ENCODE peak calls at places on chromosomes 11 and 22, in seven cellular contexts. One of them, this sample, is unnamed. For H3K4me1, the result is how much of the 10 kb centered on the place peaks cover.

GRCh38 chr11:28727254-28727653 is 619.1 kb downstream of the METTL15 start:
- DNase-seq in HCT116: no peak
- DNase-seq in body of pancreas: no peak
- DNase-seq in transverse colon: no peak
- DNase-seq in gastrocnemius medialis: no peak
- DNase-seq in kidney: no peak
- DNase-seq in cardiac muscle cell: peak
- DNase-seq in this sample: no peak

GRCh38 chr22:23903328-23903971 is 9.3 kb downstream of the MIF start:
- DNase-seq in kidney: peak
- DNase-seq in gastrocnemius medialis: no peak
- DNase-seq in transverse colon: no peak
- DNase-seq in body of pancreas: no peak
- DNase-seq in HCT116: no peak
- DNase-seq in cardiac muscle cell: no peak
- DNase-seq in this sample: no peak

GRCh38 chr22:38982008-38982927 is at the start of gene APOBEC3B:
- DNase-seq in transverse colon: peak
- DNase-seq in gastrocnemius medialis: peak
- DNase-seq in kidney: peak
- DNase-seq in HCT116: peak
- DNase-seq in body of pancreas: no peak
- DNase-seq in cardiac muscle cell: peak
- DNase-seq in this sample: peak

GRCh38 chr11:93659841-93660240 is 1.6 kb upstream of the CEP295 start:
- DNase-seq in transverse colon: no peak
- DNase-seq in body of pancreas: no peak
- DNase-seq in HCT116: no peak
- DNase-seq in cardiac muscle cell: no peak
- DNase-seq in gastrocnemius medialis: no peak
- DNase-seq in kidney: no peak
- DNase-seq in this sample: no peak

GRCh38 chr11:2435288-2436012 is 8.9 kb downstream of the TRPM5 start:
- DNase-seq in HCT116: no peak
- DNase-seq in cardiac muscle cell: no peak
- DNase-seq in gastrocnemius medialis: no peak
- DNase-seq in body of pancreas: no peak
- DNase-seq in transverse colon: no peak
- DNase-seq in kidney: peak
- DNase-seq in this sample: no peak

GRCh38 chr11:9601041-9601875 is 27.8 kb downstream of the WEE1 start:
- DNase-seq in kidney: no peak
- DNase-seq in body of pancreas: peak
- DNase-seq in HCT116: no peak
- DNase-seq in gastrocnemius medialis: no peak
- DNase-seq in transverse colon: peak
- DNase-seq in cardiac muscle cell: peak
- DNase-seq in this sample: no peak

GRCh38 chr11:31045335-31045734 is 324.2 kb downstream of the DCDC1 start:
- DNase-seq in cardiac muscle cell: peak
- DNase-seq in body of pancreas: no peak
- DNase-seq in HCT116: peak
- DNase-seq in kidney: no peak
- DNase-seq in transverse colon: no peak
- DNase-seq in gastrocnemius medialis: no peak
- DNase-seq in this sample: no peak

GRCh38 chr22:17806437-17806836 is 32.2 kb upstream of the BID start:
- DNase-seq in kidney: no peak
- DNase-seq in gastrocnemius medialis: no peak
- DNase-seq in cardiac muscle cell: no peak
- DNase-seq in body of pancreas: peak
- DNase-seq in HCT116: no peak
- DNase-seq in transverse colon: no peak
- DNase-seq in this sample: no peak

GRCh38 chr22:50035976-50036375 is 22.1 kb downstream of the TTLL8 start:
- DNase-seq in HCT116: no peak
- DNase-seq in cardiac muscle cell: no peak
- DNase-seq in body of pancreas: no peak
- DNase-seq in kidney: peak
- DNase-seq in transverse colon: no peak
- DNase-seq in gastrocnemius medialis: no peak
- DNase-seq in this sample: no peak

GRCh38 chr22:23365524-23365923 is 185.2 kb downstream of the BCR start:
- DNase-seq in kidney: no peak
- DNase-seq in cardiac muscle cell: no peak
- DNase-seq in body of pancreas: no peak
- DNase-seq in HCT116: no peak
- DNase-seq in transverse colon: no peak
- DNase-seq in gastrocnemius medialis: no peak
- DNase-seq in this sample: no peak

GRCh38 chr22:35276019-35276418 is 18.7 kb downstream of the HMGXB4 start:
- DNase-seq in cardiac muscle cell: no peak
- DNase-seq in body of pancreas: no peak
- DNase-seq in kidney: no peak
- DNase-seq in gastrocnemius medialis: no peak
- DNase-seq in HCT116: no peak
- DNase-seq in transverse colon: no peak
- DNase-seq in this sample: no peak

GRCh38 chr11:99368579-99368978 is 347.8 kb downstream of the CNTN5 start:
- DNase-seq in body of pancreas: no peak
- DNase-seq in kidney: no peak
- DNase-seq in HCT116: no peak
- DNase-seq in transverse colon: no peak
- DNase-seq in cardiac muscle cell: peak
- DNase-seq in gastrocnemius medialis: no peak
- DNase-seq in this sample: no peak

GRCh38 chr11:2071748-2072385 is 67.3 kb downstream of the IGF2 start:
- DNase-seq in body of pancreas: no peak
- DNase-seq in cardiac muscle cell: peak
- DNase-seq in HCT116: no peak
- DNase-seq in transverse colon: no peak
- DNase-seq in gastrocnemius medialis: no peak
- DNase-seq in kidney: no peak
- DNase-seq in this sample: no peak

GRCh38 chr11:75425422-75425821 is 7.6 kb downstream of the KLHL35 start:
- DNase-seq in HCT116: no peak
- DNase-seq in gastrocnemius medialis: no peak
- DNase-seq in cardiac muscle cell: no peak
- DNase-seq in transverse colon: no peak
- DNase-seq in kidney: no peak
- DNase-seq in body of pancreas: no peak
- DNase-seq in this sample: no peak

GRCh38 chr11:61923166-61924015 is 6.0 kb upstream of the RAB3IL1 start:
- DNase-seq in cardiac muscle cell: peak
- DNase-seq in gastrocnemius medialis: peak
- DNase-seq in body of pancreas: peak
- DNase-seq in HCT116: no peak
- DNase-seq in kidney: peak
- DNase-seq in transverse colon: peak
- DNase-seq in this sample: peak

GRCh38 chr22:27881404-27881803 is 37.7 kb downstream of the PITPNB start:
- DNase-seq in HCT116: no peak
- DNase-seq in transverse colon: peak
- DNase-seq in body of pancreas: peak
- DNase-seq in gastrocnemius medialis: no peak
- DNase-seq in kidney: no peak
- DNase-seq in cardiac muscle cell: peak
- DNase-seq in this sample: no peak

GRCh38 chr22:37842015-37842793 is 1.9 kb downstream of the ANKRD54 start:
- DNase-seq in gastrocnemius medialis: no peak
- DNase-seq in kidney: peak
- DNase-seq in HCT116: no peak
- DNase-seq in transverse colon: no peak
- DNase-seq in body of pancreas: peak
- DNase-seq in cardiac muscle cell: no peak
- DNase-seq in this sample: no peak

GRCh38 chr11:3662856-3663255 is 8.3 kb downstream of the CHRNA10 start:
- DNase-seq in kidney: peak
- DNase-seq in HCT116: no peak
- DNase-seq in gastrocnemius medialis: no peak
- DNase-seq in transverse colon: no peak
- DNase-seq in body of pancreas: no peak
- DNase-seq in cardiac muscle cell: no peak
- DNase-seq in this sample: no peak

GRCh38 chr11:94790771-94791180 is 22.6 kb downstream of the AMOTL1 start:
- DNase-seq in gastrocnemius medialis: no peak
- DNase-seq in transverse colon: no peak
- DNase-seq in HCT116: peak
- DNase-seq in cardiac muscle cell: no peak
- DNase-seq in body of pancreas: no peak
- DNase-seq in kidney: no peak
- DNase-seq in this sample: no peak

GRCh38 chr11:2762031-2762380 is 62.2 kb upstream of the KCNQ1OT1 start:
- DNase-seq in kidney: no peak
- DNase-seq in cardiac muscle cell: no peak
- DNase-seq in body of pancreas: no peak
- DNase-seq in gastrocnemius medialis: no peak
- DNase-seq in HCT116: no peak
- DNase-seq in transverse colon: no peak
- DNase-seq in this sample: no peak

GRCh38 chr11:134762248-134763029 is 350.4 kb upstream of the B3GAT1 start:
- DNase-seq in transverse colon: no peak
- DNase-seq in HCT116: no peak
- DNase-seq in kidney: peak
- DNase-seq in body of pancreas: no peak
- DNase-seq in cardiac muscle cell: peak
- DNase-seq in gastrocnemius medialis: peak
- DNase-seq in this sample: no peak
- H3K4me1 ChIP-seq in transverse colon: under half
- H3K4me1 ChIP-seq in HCT116: under half
- H3K4me1 ChIP-seq in kidney: under half
- H3K4me1 ChIP-seq in body of pancreas: under half
- H3K4me1 ChIP-seq in cardiac muscle cell: under half
- H3K4me1 ChIP-seq in gastrocnemius medialis: under half
- H3K4me1 ChIP-seq in this sample: under half

DNA sequence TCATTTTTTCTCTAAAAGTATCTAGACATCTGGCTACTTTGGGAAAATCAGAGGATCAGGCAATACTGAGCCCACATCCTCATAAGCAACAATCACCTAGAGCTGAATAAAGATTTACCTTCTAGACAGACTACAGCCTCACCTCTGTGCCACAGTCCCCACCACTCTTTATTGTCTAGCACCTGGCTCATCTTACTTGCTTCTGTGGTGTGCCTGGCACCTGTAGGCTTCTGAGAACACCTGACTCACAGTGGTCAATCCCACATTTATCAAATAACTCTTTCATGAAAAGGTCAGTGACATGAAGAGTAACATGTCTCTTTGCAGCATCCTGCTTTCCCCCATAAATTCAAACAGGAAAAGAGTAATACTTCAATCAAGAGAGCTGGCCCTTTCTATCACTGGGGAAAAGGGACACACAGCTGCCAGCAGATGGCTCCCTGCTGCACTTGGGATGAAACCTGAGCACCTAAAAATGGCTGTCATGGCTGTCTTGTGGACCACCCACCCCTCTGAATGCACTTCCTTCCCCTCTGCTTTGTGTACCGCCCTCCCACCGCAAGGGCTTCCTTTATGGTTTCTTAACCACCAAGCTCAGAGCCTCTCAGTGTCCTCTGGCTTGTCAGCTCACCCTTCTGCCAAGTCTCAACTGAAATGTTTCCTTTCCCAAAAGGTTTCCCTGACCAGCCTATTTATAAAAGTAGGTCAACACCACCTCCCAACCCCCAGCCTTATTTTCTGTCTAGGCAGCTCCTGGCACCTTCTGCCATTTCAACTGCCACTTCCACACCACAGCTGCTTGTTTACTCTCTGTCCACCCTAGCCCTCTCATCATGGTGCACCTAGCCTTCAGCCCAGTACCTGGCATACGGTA is 9.3 kb downstream of the TFIP11 start:
- DNase-seq in cardiac muscle cell: peak
- DNase-seq in body of pancreas: peak
- DNase-seq in transverse colon: peak
- DNase-seq in kidney: no peak
- DNase-seq in HCT116: no peak
- DNase-seq in gastrocnemius medialis: peak
- DNase-seq in this sample: no peak
- TF ChIP-seq CTCF in cardiac muscle cell: peak
- TF ChIP-seq CTCF in body of pancreas: peak
- TF ChIP-seq CTCF in transverse colon: no peak
- TF ChIP-seq CTCF in kidney: peak
- TF ChIP-seq CTCF in HCT116: peak
- TF ChIP-seq CTCF in gastrocnemius medialis: peak
- TF ChIP-seq CTCF in this sample: peak

GRCh38 chr11:116951762-116952161 is 114.3 kb upstream of the APOA1 start:
- DNase-seq in kidney: no peak
- DNase-seq in HCT116: no peak
- DNase-seq in body of pancreas: no peak
- DNase-seq in cardiac muscle cell: no peak
- DNase-seq in transverse colon: no peak
- DNase-seq in gastrocnemius medialis: no peak
- DNase-seq in this sample: no peak
- H3K4me1 ChIP-seq in kidney: under half
- H3K4me1 ChIP-seq in HCT116: under half
- H3K4me1 ChIP-seq in body of pancreas: under half
- H3K4me1 ChIP-seq in cardiac muscle cell: under half
- H3K4me1 ChIP-seq in transverse colon: under half
- H3K4me1 ChIP-seq in gastrocnemius medialis: under half
- H3K4me1 ChIP-seq in this sample: under half

GRCh38 chr11:68025047-68025446 is 5.4 kb upstream of the NDUFS8 start:
- DNase-seq in body of pancreas: peak
- DNase-seq in gastrocnemius medialis: no peak
- DNase-seq in kidney: no peak
- DNase-seq in cardiac muscle cell: no peak
- DNase-seq in transverse colon: no peak
- DNase-seq in HCT116: no peak
- DNase-seq in this sample: no peak
- TF ChIP-seq CTCF in body of pancreas: peak
- TF ChIP-seq CTCF in gastrocnemius medialis: no peak
- TF ChIP-seq CTCF in kidney: no peak
- TF ChIP-seq CTCF in cardiac muscle cell: no peak
- TF ChIP-seq CTCF in transverse colon: no peak
- TF ChIP-seq CTCF in HCT116: no peak
- TF ChIP-seq CTCF in this sample: peak

This sample was measured in Caco-2.